ENCODE peak calls at places on chromosomes 2 and 18, in four cellular contexts. I, T, C and Z are unnamed samples.

GRCh38 chr2:74079522-74080341 is 68.0 kb downstream of the BOLA3 start:
- DNase-seq in I (no peak), T (no peak), C (no peak), Z (no peak)

GRCh38 chr2:208280933-208281332 is 14.9 kb downstream of the PIKFYVE start:
- DNase-seq in I (no peak), T (no peak), C (no peak), Z (no peak)

GRCh38 chr2:178301595-178302324 is 107.4 kb downstream of the OSBPL6 start:
- DNase-seq in I (no peak), T (no peak), C (no peak), Z (no peak)

GRCh38 chr2:152544626-152545025 is 172.6 kb downstream of the PRPF40A start:
- DNase-seq in T (no peak), I (no peak), C (no peak), Z (no peak)

GRCh38 chr2:45256173-45256866 is 247.1 kb upstream of the SIX2 start:
- DNase-seq in I (no peak), T (no peak), C (no peak), Z (no peak)

GRCh38 chr18:63216911-63217311 is 102.7 kb downstream of the BCL2 start:
- DNase-seq in T (no peak), C (no peak), I (no peak), Z (no peak)

GRCh38 chr2:133596701-133597393 is 28.6 kb upstream of the NCKAP5 start:
- DNase-seq in C (no peak), T (no peak), I (no peak), Z (no peak)

GRCh38 chr18:8661754-8662573 is 43.4 kb upstream of the MTCL1 start:
- DNase-seq in I (peak; percentile 80), C (no peak), T (no peak), Z (no peak)

GRCh38 chr2:8857709-8858108 is 20.3 kb upstream of the KIDINS220 start:
- DNase-seq in I (no peak), C (no peak), T (no peak), Z (no peak)

GRCh38 chr2:238022594-238023157 is 38.1 kb upstream of the SCLY start:
- DNase-seq in C (no peak), I (no peak), T (no peak), Z (no peak)

GRCh38 chr2:2648094-2648493 is 317.0 kb upstream of the MYT1L start:
- DNase-seq in T (peak; percentile 24), C (peak; percentile 29), I (no peak), Z (no peak)

GRCh38 chr2:232211743-232212686 is 166.5 kb upstream of the ALPP start:
- DNase-seq in I (no peak), T (no peak), C (no peak), Z (no peak)

GRCh38 chr2:31762085-31762484 is 181.3 kb upstream of the SRD5A2 start:
- DNase-seq in T (no peak), C (no peak), I (no peak), Z (no peak)

GRCh38 chr2:97868986-97869721 is 126.6 kb downstream of the TMEM131 start:
- DNase-seq in I (no peak), T (no peak), C (no peak), Z (no peak)

GRCh38 chr18:67710639-67711038 is 194.1 kb upstream of the DSEL start:
- DNase-seq in I (no peak), T (no peak), C (peak; percentile 2), Z (no peak)

GRCh38 chr2:27885246-27885645 is 4.9 kb downstream of the RBKS start:
- DNase-seq in T (no peak), I (no peak), C (no peak), Z (no peak)

GRCh38 chr18:57352761-57353136 is 392 bp downstream of the ST8SIA3 start:
- DNase-seq in T (no peak), I (peak; percentile 68), C (no peak), Z (no peak)

GRCh38 chr2:110823165-110823564 is 90.8 kb downstream of the ACOXL start:
- DNase-seq in C (no peak), T (no peak), I (no peak), Z (no peak)

GRCh38 chr2:191845876-191846786 is 757 bp downstream of the CAVIN2 start:
- DNase-seq in C (no peak), I (no peak), T (peak; percentile 75), Z (no peak)

GRCh38 chr18:13268035-13268700 is 49.6 kb downstream of the LDLRAD4 start:
- DNase-seq in I (no peak), C (no peak), T (peak; percentile 76), Z (no peak)

GRCh38 chr2:237547841-237548416 is 18.4 kb upstream of the PRLH start:
- DNase-seq in C (no peak), I (no peak), T (no peak), Z (no peak)

GRCh38 chr18:13226533-13227144 is 8.1 kb downstream of the LDLRAD4 start:
- DNase-seq in C (no peak), T (no peak), I (no peak), Z (no peak)

GRCh38 chr2:65661980-65662653 is 229.7 kb upstream of the SPRED2 start:
- DNase-seq in I (no peak), C (no peak), T (peak; percentile 70), Z (no peak)

GRCh38 chr2:136238552-136239346 is 120.8 kb upstream of the CXCR4 start:
- DNase-seq in C (peak; percentile 34), I (no peak), T (no peak), Z (peak; percentile 89)

GRCh38 chr18:79732721-79733025 is 53.1 kb downstream of the CTDP1 start:
- DNase-seq in T (no peak), I (no peak), C (no peak), Z (no peak)